ENCODE peak calls at places on chromosomes 12 and 14, in four cellular contexts. Q is pons, Z is epithelial cell of esophagus, O is endothelial cell. H is an unnamed sample.

GRCh38 chr12:82461851-82462250 is 103.5 kb downstream of the METTL25 start:
- DNase-seq in Q (no peak), Z (peak; percentile 92), O (no peak), H (no peak)

GRCh38 chr12:81043979-81044740 is 33.7 kb upstream of the ACSS3 start:
- DNase-seq in Q (no peak), Z (no peak), O (no peak), H (no peak)

GRCh38 chr12:27615331-27615891 is 80.8 kb upstream of the REP15 start:
- DNase-seq in Q (no peak), Z (no peak), O (no peak), H (no peak)

GRCh38 chr14:104355949-104356737 is 217.8 kb downstream of the KIF26A start:
- DNase-seq in Q (no peak), Z (no peak), O (no peak), H (no peak)

GRCh38 chr14:35808076-35808657 is 928 bp downstream of the RALGAPA1 start:
- DNase-seq in Q (peak; percentile 40), Z (peak; percentile 72), O (no peak), H (no peak)

GRCh38 chr12:13534645-13535398 is 338.3 kb downstream of the EMP1 start:
- DNase-seq in Q (peak; percentile 82), Z (peak; percentile 52), O (peak; percentile 95), H (peak; percentile 1)

GRCh38 chr12:123120452-123121166 is 30.3 kb downstream of the PITPNM2 start:
- DNase-seq in Q (no peak), Z (no peak), O (no peak), H (no peak)

GRCh38 chr12:46531059-46531785 is 158.6 kb upstream of the SLC38A2 start:
- DNase-seq in Q (no peak), Z (no peak), O (no peak), H (no peak)

GRCh38 chr14:100818221-100818699 is 7.7 kb upstream of the MEG3 start:
- DNase-seq in Q (no peak), Z (no peak), O (no peak), H (no peak)

GRCh38 chr12:53051058-53051880 is 1.4 kb downstream of the TNS2 start:
- DNase-seq in Q (peak; percentile 98), Z (peak; percentile 66), O (no peak), H (no peak)

GRCh38 chr12:43482311-43483085 is 69.5 kb downstream of the ADAMTS20 start:
- DNase-seq in Q (no peak), Z (no peak), O (no peak), H (no peak)

GRCh38 chr14:94483729-94484275 is 7.8 kb upstream of the SERPINA9 start:
- DNase-seq in Q (no peak), Z (peak; percentile 29), O (no peak), H (no peak)

GRCh38 chr12:18153826-18154225 is 63.8 kb upstream of the RERGL start:
- DNase-seq in Q (no peak), Z (no peak), O (no peak), H (no peak)

GRCh38 chr12:101407054-101407437 is 526 bp downstream of the ARL1 start:
- DNase-seq in Q (no peak), Z (no peak), O (no peak), H (no peak)

GRCh38 chr12:100229036-100229635 is 28.5 kb downstream of the ACTR6 start:
- DNase-seq in Q (no peak), Z (peak; percentile 70), O (no peak), H (no peak)

GRCh38 chr12:85690146-85690545 is 146.1 kb downstream of the RASSF9 start:
- DNase-seq in Q (no peak), Z (no peak), O (no peak), H (no peak)

GRCh38 chr14:85313801-85314207 is 216.1 kb upstream of the FLRT2 start:
- DNase-seq in Q (no peak), Z (no peak), O (no peak), H (no peak)

GRCh38 chr14:76181546-76181945 is 29.8 kb downstream of the GPATCH2L start:
- DNase-seq in Q (no peak), Z (peak; percentile 14), O (no peak), H (no peak)

GRCh38 chr12:4809013-4809448 is 88.8 kb downstream of the GALNT8 start:
- DNase-seq in Q (no peak), Z (no peak), O (peak; percentile 72), H (peak; percentile 8)

GRCh38 chr14:66359500-66359899 is 126.7 kb upstream of the CCDC196 start:
- DNase-seq in Q (peak; percentile 73), Z (peak; percentile 71), O (peak; percentile 35), H (peak; percentile 5)

GRCh38 chr12:82099216-82099615 is 259.0 kb downstream of the CCDC59 start:
- DNase-seq in Q (no peak), Z (peak; percentile 96), O (no peak), H (no peak)

GRCh38 chr12:51866324-51866723 is 17.8 kb upstream of the FIGNL2 start:
- DNase-seq in Q (no peak), Z (no peak), O (no peak), H (no peak)

GRCh38 chr12:86724716-86725115 is 468.5 kb upstream of the MGAT4C start:
- DNase-seq in Q (no peak), Z (no peak), O (no peak), H (no peak)

GRCh38 chr12:4908694-4909396 is 860 bp upstream of the KCNA1 start:
- DNase-seq in Q (peak; percentile 6), Z (no peak), O (peak; percentile 52), H (no peak)

GRCh38 chr12:21773263-21773741 is 1.2 kb downstream of the KCNJ8 start:
- DNase-seq in Q (no peak), Z (no peak), O (peak; percentile 31), H (no peak)

GRCh38 chr12:102808412-102808811 is 108.6 kb downstream of the PAH start:
- DNase-seq in Q (no peak), Z (no peak), O (no peak), H (no peak)

GRCh38 chr12:100758083-100758482 is 36.5 kb upstream of the ANO4 start:
- DNase-seq in Q (peak; percentile 14), Z (no peak), O (no peak), H (no peak)

GRCh38 chr14:106691601-106692291 is 1165.4 kb downstream of the TMEM121 start:
- DNase-seq in Q (no peak), Z (no peak), O (no peak), H (peak; percentile 43)

GRCh38 chr14:56471056-56471455 is 108.5 kb upstream of the TMEM260 start:
- DNase-seq in Q (no peak), Z (no peak), O (no peak), H (no peak)

GRCh38 chr14:59918824-59919581 is 941 bp upstream of the LRRC9 start:
- DNase-seq in Q (peak; percentile 59), Z (peak; percentile 27), O (peak; percentile 28), H (no peak)

GRCh38 chr12:4288296-4289019 is 14.9 kb downstream of the CCND2 start:
- DNase-seq in Q (no peak), Z (no peak), O (no peak), H (no peak)

GRCh38 chr14:100533647-100534485 is 53.4 kb downstream of the BEGAIN start:
- DNase-seq in Q (no peak), Z (no peak), O (no peak), H (no peak)

GRCh38 chr12:110349521-110350151 is 53.9 kb downstream of the ANAPC7 start:
- DNase-seq in Q (no peak), Z (no peak), O (no peak), H (no peak)

GRCh38 chr12:82504411-82504810 is 146.1 kb downstream of the METTL25 start:
- DNase-seq in Q (no peak), Z (no peak), O (no peak), H (no peak)